ENCODE peak calls at places on chromosomes 16 and 17, in five cellular contexts. One of them, this sample, is unnamed. For H3K27me3, the result is how much of the 10 kb centered on the place peaks cover.

GRCh38 chr17:74631468-74632195 is 8.1 kb upstream of the CD300E start:
- DNase-seq in IMR-90: no peak
- DNase-seq in neuronal stem cell: no peak
- DNase-seq in mesenchymal stem cell: peak
- DNase-seq in H1: no peak
- DNase-seq in this sample: no peak

GRCh38 chr16:11107781-11108465 is 148.1 kb downstream of the SOCS1 start:
- DNase-seq in IMR-90: peak
- DNase-seq in neuronal stem cell: no peak
- DNase-seq in mesenchymal stem cell: peak
- DNase-seq in H1: no peak
- DNase-seq in this sample: no peak

GRCh38 chr17:74840989-74841666 is 18.6 kb downstream of the GRIN2C start:
- DNase-seq in IMR-90: peak
- DNase-seq in neuronal stem cell: no peak
- DNase-seq in mesenchymal stem cell: peak
- DNase-seq in H1: no peak
- DNase-seq in this sample: peak

GRCh38 chr16:3780570-3780969 is 63.2 kb upstream of the TRAP1 start:
- DNase-seq in IMR-90: peak
- DNase-seq in neuronal stem cell: no peak
- DNase-seq in mesenchymal stem cell: peak
- DNase-seq in H1: no peak
- DNase-seq in this sample: no peak

GRCh38 chr17:56173958-56174357 is 20.7 kb downstream of the ANKFN1 start:
- DNase-seq in IMR-90: no peak
- DNase-seq in neuronal stem cell: no peak
- DNase-seq in mesenchymal stem cell: peak
- DNase-seq in H1: no peak
- DNase-seq in this sample: no peak

GRCh38 chr16:57509231-57509923 is 23.1 kb upstream of the DOK4 start:
- DNase-seq in IMR-90: no peak
- DNase-seq in neuronal stem cell: no peak
- DNase-seq in mesenchymal stem cell: no peak
- DNase-seq in H1: no peak
- DNase-seq in this sample: no peak

GRCh38 chr17:78174332-78174869 is 6.0 kb downstream of the SYNGR2 start:
- DNase-seq in IMR-90: no peak
- DNase-seq in neuronal stem cell: no peak
- DNase-seq in mesenchymal stem cell: no peak
- DNase-seq in H1: no peak
- DNase-seq in this sample: no peak

GRCh38 chr16:80824623-80825364 is 20.4 kb upstream of the CDYL2 start:
- DNase-seq in IMR-90: peak
- DNase-seq in neuronal stem cell: peak
- DNase-seq in mesenchymal stem cell: peak
- DNase-seq in H1: no peak
- DNase-seq in this sample: no peak

GRCh38 chr16:57013268-57013667 is 23.9 kb downstream of the NLRC5 start:
- DNase-seq in IMR-90: peak
- DNase-seq in neuronal stem cell: no peak
- DNase-seq in mesenchymal stem cell: no peak
- DNase-seq in H1: no peak
- DNase-seq in this sample: no peak

GRCh38 chr16:495127-495748 is 32.3 kb upstream of the CAPN15 start:
- DNase-seq in IMR-90: peak
- DNase-seq in neuronal stem cell: no peak
- DNase-seq in mesenchymal stem cell: peak
- DNase-seq in H1: peak
- DNase-seq in this sample: peak

GRCh38 chr16:3112881-3113574 is 642 bp downstream of the ZNF205 start:
- DNase-seq in IMR-90: peak
- DNase-seq in neuronal stem cell: no peak
- DNase-seq in mesenchymal stem cell: no peak
- DNase-seq in H1: no peak
- DNase-seq in this sample: no peak

GRCh38 chr17:4417129-4417667 is 16.5 kb upstream of the SPNS3 start:
- DNase-seq in IMR-90: no peak
- DNase-seq in neuronal stem cell: no peak
- DNase-seq in mesenchymal stem cell: no peak
- DNase-seq in H1: no peak
- DNase-seq in this sample: no peak

GRCh38 chr17:78132086-78132676 is 1.6 kb downstream of the TMC8 start:
- DNase-seq in IMR-90: no peak
- DNase-seq in neuronal stem cell: no peak
- DNase-seq in mesenchymal stem cell: no peak
- DNase-seq in H1: peak
- DNase-seq in this sample: peak

GRCh38 chr16:22933173-22933572 is 119.2 kb downstream of the HS3ST2 start:
- DNase-seq in IMR-90: no peak
- DNase-seq in neuronal stem cell: no peak
- DNase-seq in mesenchymal stem cell: no peak
- DNase-seq in H1: no peak
- DNase-seq in this sample: no peak

GRCh38 chr17:31431795-31432658 is 40.6 kb downstream of the RAB11FIP4 start:
- DNase-seq in IMR-90: no peak
- DNase-seq in neuronal stem cell: peak
- DNase-seq in mesenchymal stem cell: no peak
- DNase-seq in H1: no peak
- DNase-seq in this sample: peak

GRCh38 chr16:30747331-30747730 is 894 bp upstream of the PHKG2 start:
- DNase-seq in IMR-90: peak
- DNase-seq in neuronal stem cell: no peak
- DNase-seq in mesenchymal stem cell: no peak
- DNase-seq in H1: no peak
- DNase-seq in this sample: no peak

GRCh38 chr17:82380860-82381702 is 9.5 kb downstream of the UTS2R start:
- DNase-seq in IMR-90: peak
- DNase-seq in neuronal stem cell: no peak
- DNase-seq in mesenchymal stem cell: peak
- DNase-seq in H1: no peak
- DNase-seq in this sample: no peak

GRCh38 chr16:49467540-49468372 is 94.2 kb downstream of the C16orf78 start:
- DNase-seq in IMR-90: no peak
- DNase-seq in neuronal stem cell: no peak
- DNase-seq in mesenchymal stem cell: no peak
- DNase-seq in H1: no peak
- DNase-seq in this sample: peak

GRCh38 chr16:9409753-9410493 is 318.5 kb downstream of the HAPSTR1 start:
- DNase-seq in IMR-90: no peak
- DNase-seq in neuronal stem cell: no peak
- DNase-seq in mesenchymal stem cell: no peak
- DNase-seq in H1: no peak
- DNase-seq in this sample: no peak

GRCh38 chr16:27326251-27326650 is 12.5 kb downstream of the IL4R start:
- DNase-seq in IMR-90: no peak
- DNase-seq in neuronal stem cell: no peak
- DNase-seq in mesenchymal stem cell: no peak
- DNase-seq in H1: no peak
- DNase-seq in this sample: no peak

GRCh38 chr17:70268383-70268782 is 99.1 kb downstream of the KCNJ2 start:
- DNase-seq in IMR-90: no peak
- DNase-seq in neuronal stem cell: no peak
- DNase-seq in mesenchymal stem cell: no peak
- DNase-seq in H1: no peak
- DNase-seq in this sample: no peak

GRCh38 chr17:284676-285355 is 67.8 kb downstream of the RPH3AL start:
- DNase-seq in IMR-90: no peak
- DNase-seq in neuronal stem cell: no peak
- DNase-seq in mesenchymal stem cell: no peak
- DNase-seq in H1: peak
- DNase-seq in this sample: no peak

GRCh38 chr17:17156511-17156910 is 49.6 kb downstream of the PLD6 start:
- DNase-seq in IMR-90: peak
- DNase-seq in neuronal stem cell: no peak
- DNase-seq in mesenchymal stem cell: no peak
- DNase-seq in H1: no peak
- DNase-seq in this sample: no peak

GRCh38 chr17:35011671-35012216 is 31.4 kb downstream of the LIG3 start:
- DNase-seq in IMR-90: peak
- DNase-seq in neuronal stem cell: no peak
- DNase-seq in mesenchymal stem cell: no peak
- DNase-seq in H1: no peak
- DNase-seq in this sample: no peak

GRCh38 chr17:55601874-55602364 is 90.7 kb upstream of the SMIM36 start:
- DNase-seq in IMR-90: peak
- DNase-seq in neuronal stem cell: peak
- DNase-seq in mesenchymal stem cell: peak
- DNase-seq in H1: peak
- DNase-seq in this sample: peak

GRCh38 chr17:30101686-30102390 is 14.8 kb upstream of the NSRP1 start:
- DNase-seq in IMR-90: no peak
- DNase-seq in neuronal stem cell: no peak
- DNase-seq in mesenchymal stem cell: no peak
- DNase-seq in H1: no peak
- DNase-seq in this sample: no peak

GRCh38 chr17:45287526-45288264 is 25.8 kb upstream of the SPATA32 start:
- DNase-seq in IMR-90: no peak
- DNase-seq in neuronal stem cell: no peak
- DNase-seq in mesenchymal stem cell: no peak
- DNase-seq in H1: no peak
- DNase-seq in this sample: no peak

GRCh38 chr17:38914741-38915638 is 10.4 kb upstream of the LASP1NB start:
- DNase-seq in IMR-90: no peak
- DNase-seq in neuronal stem cell: no peak
- DNase-seq in mesenchymal stem cell: no peak
- DNase-seq in H1: no peak
- DNase-seq in this sample: peak

GRCh38 chr17:64641499-64641898 is 20.6 kb downstream of the SMURF2 start:
- DNase-seq in IMR-90: peak
- DNase-seq in neuronal stem cell: no peak
- DNase-seq in mesenchymal stem cell: peak
- DNase-seq in H1: no peak
- DNase-seq in this sample: no peak

GRCh38 chr16:54077412-54077821 is 209.2 kb downstream of the IRX3 start:
- DNase-seq in IMR-90: peak
- DNase-seq in neuronal stem cell: no peak
- DNase-seq in mesenchymal stem cell: peak
- DNase-seq in H1: no peak
- DNase-seq in this sample: no peak

GRCh38 chr17:33012522-33013033 is 20.9 kb downstream of the SPACA3 start:
- DNase-seq in IMR-90: peak
- DNase-seq in neuronal stem cell: no peak
- DNase-seq in mesenchymal stem cell: peak
- DNase-seq in H1: peak
- DNase-seq in this sample: no peak

GRCh38 chr16:52545544-52546262 is 1.2 kb downstream of the TOX3 start:
- DNase-seq in IMR-90: no peak
- DNase-seq in neuronal stem cell: no peak
- DNase-seq in mesenchymal stem cell: no peak
- DNase-seq in H1: peak
- DNase-seq in this sample: no peak

GRCh38 chr16:24774510-24774909 is 45.1 kb downstream of the TNRC6A start:
- DNase-seq in IMR-90: no peak
- DNase-seq in neuronal stem cell: no peak
- DNase-seq in mesenchymal stem cell: no peak
- DNase-seq in H1: no peak
- DNase-seq in this sample: no peak

GRCh38 chr16:50684823-50685455 is 3.8 kb upstream of the SNX20 start:
- DNase-seq in IMR-90: no peak
- DNase-seq in neuronal stem cell: no peak
- DNase-seq in mesenchymal stem cell: no peak
- DNase-seq in H1: no peak
- DNase-seq in this sample: no peak

GRCh38 chr17:67289174-67289876 is 44.3 kb upstream of the HELZ start:
- DNase-seq in IMR-90: peak
- DNase-seq in neuronal stem cell: no peak
- DNase-seq in mesenchymal stem cell: no peak
- DNase-seq in H1: no peak
- DNase-seq in this sample: peak

GRCh38 chr17:76481091-76481655 is 13.8 kb downstream of the AANAT start:
- DNase-seq in IMR-90: no peak
- DNase-seq in neuronal stem cell: no peak
- DNase-seq in mesenchymal stem cell: no peak
- DNase-seq in H1: no peak
- DNase-seq in this sample: no peak
- H3K27me3 ChIP-seq in IMR-90: under half
- H3K27me3 ChIP-seq in neuronal stem cell: under half
- H3K27me3 ChIP-seq in mesenchymal stem cell: under half
- H3K27me3 ChIP-seq in H1: under half
- H3K27me3 ChIP-seq in this sample: under half

GRCh38 chr16:88762941-88763340 is 22.1 kb downstream of the PIEZO1 start:
- DNase-seq in IMR-90: no peak
- DNase-seq in neuronal stem cell: no peak
- DNase-seq in mesenchymal stem cell: no peak
- DNase-seq in H1: no peak
- DNase-seq in this sample: no peak

GRCh38 chr16:88764913-88765349 is 20.1 kb downstream of the PIEZO1 start:
- DNase-seq in IMR-90: peak
- DNase-seq in neuronal stem cell: no peak
- DNase-seq in mesenchymal stem cell: peak
- DNase-seq in H1: no peak
- DNase-seq in this sample: no peak

GRCh38 chr16:88762258-88762870 is 22.7 kb downstream of the PIEZO1 start:
- DNase-seq in IMR-90: no peak
- DNase-seq in neuronal stem cell: no peak
- DNase-seq in mesenchymal stem cell: no peak
- DNase-seq in H1: no peak
- DNase-seq in this sample: no peak

GRCh38 chr16:88763502-88764053 is 21.4 kb downstream of the PIEZO1 start:
- DNase-seq in IMR-90: no peak
- DNase-seq in neuronal stem cell: peak
- DNase-seq in mesenchymal stem cell: peak
- DNase-seq in H1: peak
- DNase-seq in this sample: peak

GRCh38 chr16:88764080-88764479 is 20.9 kb downstream of the PIEZO1 start:
- DNase-seq in IMR-90: no peak
- DNase-seq in neuronal stem cell: no peak
- DNase-seq in mesenchymal stem cell: no peak
- DNase-seq in H1: no peak
- DNase-seq in this sample: no peak
- H4K91ac ChIP-seq in IMR-90: no peak
- H4K91ac ChIP-seq in neuronal stem cell: no peak
- H4K91ac ChIP-seq in mesenchymal stem cell: no peak
- H4K91ac ChIP-seq in H1: peak
- H4K91ac ChIP-seq in this sample: no peak

GRCh38 chr17:80925668-80926067 is 66.0 kb upstream of the CHMP6 start:
- DNase-seq in IMR-90: no peak
- DNase-seq in neuronal stem cell: no peak
- DNase-seq in mesenchymal stem cell: no peak
- DNase-seq in H1: no peak
- DNase-seq in this sample: no peak
- H3K27me3 ChIP-seq in IMR-90: under half
- H3K27me3 ChIP-seq in neuronal stem cell: under half
- H3K27me3 ChIP-seq in mesenchymal stem cell: under half
- H3K27me3 ChIP-seq in H1: under half
- H3K27me3 ChIP-seq in this sample: under half

DNA sequence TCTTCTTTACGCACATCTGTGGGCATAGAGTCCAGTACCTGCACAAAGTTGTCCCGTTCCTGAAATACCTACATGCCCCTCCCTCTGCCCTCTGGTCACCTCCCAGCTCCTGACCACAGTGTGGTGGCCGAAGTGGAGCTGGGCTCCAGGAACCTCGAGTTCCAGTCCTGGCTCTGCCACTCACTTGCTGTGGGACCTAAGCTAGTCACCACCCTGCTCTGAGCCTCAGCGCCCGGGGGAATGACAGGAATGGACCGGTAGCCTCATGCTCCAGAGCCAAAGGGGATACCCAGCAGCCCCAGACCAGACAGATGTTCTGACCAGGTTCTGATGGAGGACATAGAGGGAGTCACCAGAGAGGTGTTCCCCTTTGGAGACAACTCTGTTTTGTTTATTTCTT is 26.7 kb upstream of the ITGA3 start:
- DNase-seq in IMR-90: no peak
- DNase-seq in neuronal stem cell: no peak
- DNase-seq in mesenchymal stem cell: no peak
- DNase-seq in H1: no peak
- DNase-seq in this sample: no peak
- H4K91ac ChIP-seq in IMR-90: peak
- H4K91ac ChIP-seq in neuronal stem cell: no peak
- H4K91ac ChIP-seq in mesenchymal stem cell: peak
- H4K91ac ChIP-seq in H1: peak
- H4K91ac ChIP-seq in this sample: no peak

This sample was measured in H9.